ENCODE peak calls at places on chromosomes 6 and 20, in five cellular contexts. One of them, this sample, is unnamed.
A peak's percentile ranks its signal among the peaks of the same experiment; 100 is the strongest.

GRCh38 chr6:169851641-169852503 is 100.5 kb downstream of the ERMARD start:
- DNase-seq in heart right ventricle: peak; percentile 71
- DNase-seq in activated CD8-positive, alpha-beta memory T cell treated with anti-CD3 and anti-CD28 coated beads for 1 hour: no peak
- DNase-seq in NCI-H1105 treated with DMSO at 0.1 percent for 48 hours: no peak
- DNase-seq in germinal center: no peak
- DNase-seq in this sample: no peak

GRCh38 chr20:58906894-58907293 is 54.4 kb downstream of the GNAS start:
- DNase-seq in NCI-H1105 treated with DMSO at 0.1 percent for 48 hours: no peak
- DNase-seq in heart right ventricle: no peak
- DNase-seq in germinal center: no peak
- DNase-seq in activated CD8-positive, alpha-beta memory T cell treated with anti-CD3 and anti-CD28 coated beads for 1 hour: no peak
- DNase-seq in this sample: no peak

GRCh38 chr20:44011251-44011940 is 96.7 kb downstream of the TOX2 start:
- DNase-seq in NCI-H1105 treated with DMSO at 0.1 percent for 48 hours: peak; percentile 29
- DNase-seq in heart right ventricle: no peak
- DNase-seq in activated CD8-positive, alpha-beta memory T cell treated with anti-CD3 and anti-CD28 coated beads for 1 hour: no peak
- DNase-seq in germinal center: no peak
- DNase-seq in this sample: no peak

GRCh38 chr6:7228662-7229375 is 84.2 kb downstream of the SSR1 start:
- DNase-seq in NCI-H1105 treated with DMSO at 0.1 percent for 48 hours: no peak
- DNase-seq in activated CD8-positive, alpha-beta memory T cell treated with anti-CD3 and anti-CD28 coated beads for 1 hour: no peak
- DNase-seq in germinal center: no peak
- DNase-seq in heart right ventricle: no peak
- DNase-seq in this sample: no peak

GRCh38 chr20:51712501-51713212 is 55.5 kb downstream of the ATP9A start:
- DNase-seq in NCI-H1105 treated with DMSO at 0.1 percent for 48 hours: no peak
- DNase-seq in heart right ventricle: no peak
- DNase-seq in germinal center: no peak
- DNase-seq in activated CD8-positive, alpha-beta memory T cell treated with anti-CD3 and anti-CD28 coated beads for 1 hour: no peak
- DNase-seq in this sample: no peak

GRCh38 chr6:33419580-33420492 is at the start of gene SYNGAP1:
- DNase-seq in heart right ventricle: peak; percentile 68
- DNase-seq in germinal center: no peak
- DNase-seq in NCI-H1105 treated with DMSO at 0.1 percent for 48 hours: peak; percentile 50
- DNase-seq in activated CD8-positive, alpha-beta memory T cell treated with anti-CD3 and anti-CD28 coated beads for 1 hour: no peak
- DNase-seq in this sample: no peak

GRCh38 chr6:149264629-149265028 is 52.9 kb upstream of the TAB2 start:
- DNase-seq in germinal center: no peak
- DNase-seq in NCI-H1105 treated with DMSO at 0.1 percent for 48 hours: no peak
- DNase-seq in heart right ventricle: no peak
- DNase-seq in activated CD8-positive, alpha-beta memory T cell treated with anti-CD3 and anti-CD28 coated beads for 1 hour: peak; percentile 8
- DNase-seq in this sample: no peak

GRCh38 chr6:34657307-34657978 is 39.1 kb downstream of the ILRUN start:
- DNase-seq in activated CD8-positive, alpha-beta memory T cell treated with anti-CD3 and anti-CD28 coated beads for 1 hour: no peak
- DNase-seq in germinal center: no peak
- DNase-seq in NCI-H1105 treated with DMSO at 0.1 percent for 48 hours: peak; percentile 76
- DNase-seq in heart right ventricle: peak; percentile 63
- DNase-seq in this sample: no peak

GRCh38 chr6:168514216-168514615 is 73.2 kb downstream of the SMOC2 start:
- DNase-seq in germinal center: no peak
- DNase-seq in NCI-H1105 treated with DMSO at 0.1 percent for 48 hours: peak; percentile 7
- DNase-seq in heart right ventricle: peak; percentile 85
- DNase-seq in activated CD8-positive, alpha-beta memory T cell treated with anti-CD3 and anti-CD28 coated beads for 1 hour: no peak
- DNase-seq in this sample: no peak